ENCODE peak calls at places on chromosomes 4 and X, in ten cellular contexts. F is endodermal cell; C is left ventricle myocardium inferior; X is breast epithelium; P is ovary; K is transverse colon; L is mucosa of descending colon; Y is CD8-positive, alpha-beta T cell; W is kidney; U is heart right ventricle. E is an unnamed sample.

GRCh38 chr4:154615211-154615610 is 2.8 kb upstream of the FGG start:
- DNase-seq in U (no peak), L (no peak), C (no peak), X (no peak), W (no peak), F (no peak), P (no peak), Y (no peak), K (no peak), E (no peak)

GRCh38 chr4:161894493-161895167 is 269.2 kb downstream of the FSTL5 start:
- DNase-seq in U (no peak), Y (no peak), P (no peak), K (no peak), X (no peak), L (no peak), W (no peak), F (no peak), C (no peak), E (no peak)

GRCh38 chr4:15506464-15506863 is 36.8 kb downstream of the CC2D2A start:
- DNase-seq in P (no peak), X (no peak), F (no peak), Y (no peak), L (no peak), C (no peak), K (no peak), U (no peak), W (no peak), E (no peak)

GRCh38 chrX:155056877-155057792 is 13.8 kb downstream of the CMC4 start:
- DNase-seq in P (peak; percentile 70), K (peak; percentile 73), W (peak; percentile 80), F (peak; percentile 85), L (peak; percentile 72), C (peak; percentile 52), Y (peak; percentile 4), U (peak; percentile 50), X (peak; percentile 54), E (peak; percentile 50)

GRCh38 chr4:153950100-153950979 is 161.5 kb upstream of the SFRP2 start:
- DNase-seq in F (no peak), P (no peak), L (peak; percentile 24), X (no peak), C (no peak), Y (no peak), K (peak; percentile 31), W (peak; percentile 64), U (no peak), E (no peak)

GRCh38 chrX:31293409-31293808 is 221.6 kb upstream of the FTHL17 start:
- DNase-seq in K (no peak), X (no peak), U (no peak), L (peak; percentile 9), Y (no peak), W (no peak), P (no peak), F (no peak), C (no peak), E (no peak)

GRCh38 chr4:26321326-26322276 is 787 bp downstream of the RBPJ start:
- DNase-seq in C (peak; percentile 25), U (no peak), F (peak; percentile 75), L (peak; percentile 39), W (peak; percentile 83), X (no peak), Y (no peak), P (peak; percentile 32), K (peak; percentile 37), E (peak; percentile 47)

GRCh38 chr4:15963001-15963451 is at the start of gene FGFBP2:
- DNase-seq in L (peak; percentile 83), P (no peak), W (no peak), F (peak; percentile 91), K (peak; percentile 59), Y (peak; percentile 47), U (peak; percentile 56), C (peak; percentile 39), X (no peak), E (no peak)

GRCh38 chrX:10086683-10087082 is 70.1 kb upstream of the CLCN4 start:
- DNase-seq in K (no peak), X (no peak), L (no peak), U (peak; percentile 27), F (no peak), P (no peak), W (no peak), C (peak; percentile 47), Y (no peak), E (no peak)

GRCh38 chr4:89754531-89754930 is 82.4 kb downstream of the SNCA start:
- DNase-seq in W (no peak), P (no peak), F (no peak), X (no peak), L (no peak), U (no peak), C (no peak), K (no peak), Y (no peak), E (no peak)

GRCh38 chr4:89752932-89753598 is 83.9 kb downstream of the SNCA start:
- DNase-seq in P (peak; percentile 23), W (no peak), L (no peak), U (no peak), C (no peak), K (no peak), X (no peak), F (no peak), Y (no peak), E (no peak)

GRCh38 chr4:89751416-89751815 is 85.5 kb downstream of the SNCA start:
- DNase-seq in U (no peak), P (no peak), L (no peak), X (no peak), F (no peak), C (no peak), W (no peak), K (no peak), Y (no peak), E (no peak)

GRCh38 chr4:89755210-89755609 is 81.8 kb downstream of the SNCA start:
- DNase-seq in U (no peak), C (no peak), W (no peak), Y (no peak), P (no peak), F (no peak), K (no peak), L (no peak), X (no peak), E (no peak)

GRCh38 chr4:89753601-89754066 is 83.3 kb downstream of the SNCA start:
- DNase-seq in W (no peak), U (no peak), P (no peak), K (no peak), L (no peak), F (no peak), C (no peak), X (no peak), Y (no peak), E (no peak)
- H3K4me3 ChIP-seq in W (no peak overlapping the region), U (no peak overlapping the region), P (no peak overlapping the region), K (no peak overlapping the region), L (no peak overlapping the region), F (no peak overlapping the region), C (no peak overlapping the region), X (no peak overlapping the region), Y (no peak overlapping the region), E (no peak overlapping the region)

DNA sequence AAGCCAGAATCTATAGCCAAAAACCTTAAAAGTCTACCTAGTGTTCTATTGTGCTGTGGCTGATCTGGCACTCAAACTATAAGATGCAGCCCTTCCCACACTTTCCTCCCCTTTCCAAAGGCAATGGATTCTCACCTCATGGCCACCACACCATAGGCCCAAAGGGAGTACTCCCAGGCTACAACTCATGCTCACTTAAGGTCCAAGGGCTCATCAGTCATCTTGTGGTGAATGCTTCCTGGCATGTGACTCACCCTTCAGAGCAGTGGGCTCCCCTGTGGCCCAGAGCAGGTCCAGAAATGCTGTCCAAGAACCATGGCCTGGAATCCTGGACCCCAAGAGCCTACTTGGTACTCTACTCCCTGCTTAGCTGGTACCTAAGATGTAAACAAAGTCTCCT is 181.0 kb downstream of the CHRDL1 start:
- DNase-seq in K (no peak), L (no peak), P (no peak), C (no peak), U (no peak), Y (no peak), X (no peak), F (no peak), W (no peak), E (no peak)
- H3K36me3 ChIP-seq in K (no peaks in the 10 kb centered on the region), L (no peaks in the 10 kb centered on the region), P (no peaks in the 10 kb centered on the region), C (no peaks in the 10 kb centered on the region), U (no peaks in the 10 kb centered on the region), Y (no peaks in the 10 kb centered on the region), X (no peaks in the 10 kb centered on the region), F (no peaks in the 10 kb centered on the region), W (no peaks in the 10 kb centered on the region), E (no peaks in the 10 kb centered on the region)

GRCh38 chr4:70880739-70881138 is 21.4 kb upstream of the MOB1B start:
- DNase-seq in K (no peak), U (no peak), C (no peak), P (no peak), X (no peak), Y (no peak), L (no peak), W (no peak), F (no peak), E (no peak)

GRCh38 chr4:70873216-70873615 is 29.0 kb upstream of the MOB1B start:
- DNase-seq in W (no peak), K (no peak), U (no peak), X (no peak), F (no peak), P (no peak), C (no peak), Y (no peak), L (no peak), E (no peak)

GRCh38 chr4:70874268-70875156 is 27.7 kb upstream of the MOB1B start:
- DNase-seq in W (no peak), C (no peak), L (no peak), Y (no peak), K (no peak), F (no peak), U (no peak), P (no peak), X (no peak), E (peak; percentile 45)

DNA sequence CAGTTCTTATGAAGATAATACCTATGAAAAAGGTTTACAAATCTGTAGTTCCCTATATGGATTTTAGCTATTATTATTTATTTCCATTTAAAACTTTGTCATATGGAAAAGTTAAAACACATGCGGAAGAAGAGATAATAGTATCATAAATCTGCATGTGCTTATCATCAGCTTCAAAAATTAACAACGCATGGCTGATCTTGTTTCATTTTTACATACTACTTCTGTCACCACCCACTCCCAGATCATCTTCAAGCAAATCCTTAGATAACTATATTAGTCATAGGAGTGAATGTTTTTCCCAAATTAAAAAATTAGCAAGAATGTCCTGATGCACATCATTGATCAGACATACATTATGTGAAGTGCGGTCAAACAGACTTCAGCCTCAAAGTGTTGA is 24.6 kb upstream of the MOB1B start:
- DNase-seq in L (no peak), Y (no peak), P (no peak), U (no peak), W (no peak), X (no peak), C (no peak), K (no peak), F (no peak), E (no peak)
- TF ChIP-seq CTCF in L (no peak), Y (no peak), P (no peak), U (no peak), W (no peak), X (no peak), C (no peak), K (no peak), F (no peak), E (no peak)

DNA sequence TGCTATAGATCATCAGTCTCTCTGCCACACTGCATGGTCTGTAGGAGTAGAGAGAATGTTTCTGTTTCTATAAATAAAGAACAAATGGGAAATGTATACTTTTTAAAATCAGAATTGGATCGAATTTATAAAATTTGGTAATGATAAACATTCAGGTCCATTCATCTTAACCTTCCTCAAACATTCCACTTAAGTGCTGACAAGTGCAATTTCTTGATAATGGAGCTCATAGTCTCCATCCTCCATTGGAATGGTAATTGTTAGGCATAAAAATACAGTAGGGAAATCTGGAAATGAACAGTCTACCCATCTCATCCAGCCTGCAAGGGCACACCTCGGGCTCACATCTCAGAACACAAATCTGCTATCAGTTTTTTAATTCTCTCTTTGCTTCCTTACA is 122.6 kb upstream of the PACRGL start:
- DNase-seq in K (no peak), F (no peak), Y (no peak), W (no peak), C (no peak), X (no peak), P (no peak), L (no peak), U (no peak), E (no peak)
- H3K4me3 ChIP-seq in K (no peak overlapping the region), F (no peak overlapping the region), Y (no peak overlapping the region), W (no peak overlapping the region), C (no peak overlapping the region), X (no peak overlapping the region), P (no peak overlapping the region), L (no peak overlapping the region), U (no peak overlapping the region), E (no peak overlapping the region)

E was measured in GM06990.